ENCODE peak calls at places on chromosomes 1 and 21, in seven cellular contexts. S is HFF-Myc, O is choroid plexus epithelial cell, L is psoas muscle, E is testis, D is A549, Y is upper lobe of left lung. V is an unnamed sample.

GRCh38 chr1:244778356-244778755 is 57.1 kb upstream of the COX20 start:
- DNase-seq in S (peak; percentile 68), O (peak; percentile 81), L (no peak), E (no peak), D (peak; percentile 27), Y (no peak), V (peak; percentile 73)

GRCh38 chr1:84907095-84907827 is 14.3 kb upstream of the LPAR3 start:
- DNase-seq in S (peak; percentile 12), O (peak; percentile 68), L (no peak), E (no peak), D (no peak), Y (no peak), V (peak; percentile 80)

GRCh38 chr1:91753878-91754277 is 132.1 kb downstream of the TGFBR3 start:
- DNase-seq in S (no peak), O (no peak), L (no peak), E (no peak), D (no peak), Y (no peak), V (no peak)

GRCh38 chr1:91555074-91555730 is 54.6 kb downstream of the CDC7 start:
- DNase-seq in S (no peak), O (peak; percentile 27), L (no peak), E (no peak), D (no peak), Y (no peak), V (no peak)

GRCh38 chr1:168654198-168654910 is 74.7 kb downstream of the DPT start:
- DNase-seq in S (no peak), O (no peak), L (no peak), E (no peak), D (no peak), Y (no peak), V (no peak)

GRCh38 chr21:33185852-33186251 is 43.9 kb upstream of the IFNAR2 start:
- DNase-seq in S (no peak), O (no peak), L (no peak), E (no peak), D (no peak), Y (no peak), V (no peak)

GRCh38 chr1:185864889-185865288 is 130.7 kb downstream of the HMCN1 start:
- DNase-seq in S (no peak), O (peak; percentile 78), L (no peak), E (no peak), D (no peak), Y (no peak), V (peak; percentile 82)

GRCh38 chr21:29316806-29317205 is 18.1 kb downstream of the BACH1 start:
- DNase-seq in S (no peak), O (no peak), L (no peak), E (no peak), D (no peak), Y (no peak), V (no peak)

GRCh38 chr1:220990417-220991337 is 111.4 kb downstream of the HLX start:
- DNase-seq in S (peak; percentile 62), O (peak; percentile 68), L (no peak), E (no peak), D (no peak), Y (no peak), V (peak; percentile 37)

GRCh38 chr21:42312626-42313104 is 2.5 kb downstream of the TFF3 start:
- DNase-seq in S (no peak), O (no peak), L (no peak), E (no peak), D (no peak), Y (peak; percentile 51), V (no peak)

GRCh38 chr1:81071072-81071858 is 729.5 kb upstream of the ADGRL2 start:
- DNase-seq in S (no peak), O (no peak), L (no peak), E (no peak), D (no peak), Y (no peak), V (no peak)

GRCh38 chr1:53138991-53139884 is 3.2 kb downstream of the SLC1A7 start:
- DNase-seq in S (no peak), O (no peak), L (no peak), E (no peak), D (no peak), Y (no peak), V (no peak)

GRCh38 chr1:110207831-110208230 is 2.3 kb upstream of the KCNC4 start:
- DNase-seq in S (no peak), O (peak; percentile 62), L (peak; percentile 68), E (peak; percentile 79), D (peak; percentile 48), Y (no peak), V (no peak)

GRCh38 chr1:18385239-18385790 is 95.4 kb upstream of the KLHDC7A start:
- DNase-seq in S (no peak), O (no peak), L (peak; percentile 45), E (peak; percentile 74), D (no peak), Y (no peak), V (no peak)

GRCh38 chr1:154878371-154879355 is 8.6 kb upstream of the KCNN3 start:
- DNase-seq in S (no peak), O (peak; percentile 84), L (peak; percentile 80), E (peak; percentile 90), D (peak; percentile 73), Y (peak; percentile 81), V (peak; percentile 12)

GRCh38 chr1:232713785-232714184 is 83.9 kb upstream of the SIPA1L2 start:
- DNase-seq in S (no peak), O (no peak), L (no peak), E (no peak), D (no peak), Y (no peak), V (no peak)

GRCh38 chr21:30515681-30516080 is 13.7 kb upstream of the KRTAP19-5 start:
- DNase-seq in S (no peak), O (no peak), L (no peak), E (no peak), D (no peak), Y (no peak), V (no peak)

GRCh38 chr1:241533375-241534115 is 1.4 kb downstream of the KMO start:
- DNase-seq in S (no peak), O (no peak), L (no peak), E (no peak), D (no peak), Y (no peak), V (no peak)

GRCh38 chr1:11806307-11806936 is 431 bp downstream of the CLCN6 start:
- DNase-seq in S (no peak), O (peak; percentile 44), L (no peak), E (peak; percentile 55), D (peak; percentile 21), Y (no peak), V (no peak)

DNA sequence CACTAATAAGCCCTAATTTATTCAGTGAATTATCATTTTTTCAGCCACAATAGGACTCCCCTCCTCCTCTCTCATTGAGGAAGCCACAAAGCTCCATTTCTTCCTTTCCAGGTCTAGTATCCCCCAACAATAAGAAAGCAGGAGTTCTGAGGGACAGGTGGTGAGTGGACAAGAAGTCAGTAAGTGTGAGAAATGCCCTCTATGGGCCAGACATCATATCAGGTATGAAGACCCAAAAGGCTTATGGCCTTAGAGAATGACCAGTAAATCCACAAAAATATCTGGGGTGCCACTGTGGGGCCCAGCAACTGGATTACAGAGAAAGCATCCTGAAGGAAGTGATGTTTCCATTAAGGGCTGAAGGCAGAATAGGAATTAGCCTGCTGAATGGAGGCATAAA is 175.7 kb downstream of the TRIM33 start:
- DNase-seq in S (no peak), O (no peak), L (no peak), E (no peak), D (no peak), Y (no peak), V (no peak)
- TF ChIP-seq CTCF in S (no peak), O (no peak), L (no peak), E (no peak), D (no peak), Y (no peak), V (no peak)

DNA sequence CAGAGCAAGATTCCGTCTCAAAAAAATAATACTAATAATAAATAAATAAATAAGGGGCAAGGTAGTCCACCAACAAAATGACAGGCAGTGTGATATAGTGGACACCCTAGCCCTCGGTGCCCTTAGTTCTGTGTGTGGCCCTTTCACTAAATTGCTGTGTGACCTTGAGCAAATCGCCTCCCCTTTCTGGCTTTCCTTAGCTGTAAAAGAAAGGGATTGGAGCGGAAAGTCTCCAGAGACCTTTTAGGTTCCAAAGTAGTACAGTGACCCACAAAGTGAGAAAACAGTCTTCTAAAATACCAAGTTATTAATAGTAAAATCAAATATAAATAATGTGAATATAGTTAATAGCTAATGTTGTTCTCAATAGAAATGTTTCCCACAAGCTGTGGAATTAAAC is 7.6 kb downstream of the LMNA start:
- DNase-seq in S (no peak), O (no peak), L (no peak), E (no peak), D (no peak), Y (no peak), V (no peak)
- H3K4me3 ChIP-seq in S (peak overlapping the region; percentile 100), O (peak overlapping the region; percentile 36), L (peak overlapping the region; percentile 99), E (no peak overlapping the region), D (peak overlapping the region; percentile 28), Y (no peak overlapping the region), V (no peak overlapping the region)

DNA sequence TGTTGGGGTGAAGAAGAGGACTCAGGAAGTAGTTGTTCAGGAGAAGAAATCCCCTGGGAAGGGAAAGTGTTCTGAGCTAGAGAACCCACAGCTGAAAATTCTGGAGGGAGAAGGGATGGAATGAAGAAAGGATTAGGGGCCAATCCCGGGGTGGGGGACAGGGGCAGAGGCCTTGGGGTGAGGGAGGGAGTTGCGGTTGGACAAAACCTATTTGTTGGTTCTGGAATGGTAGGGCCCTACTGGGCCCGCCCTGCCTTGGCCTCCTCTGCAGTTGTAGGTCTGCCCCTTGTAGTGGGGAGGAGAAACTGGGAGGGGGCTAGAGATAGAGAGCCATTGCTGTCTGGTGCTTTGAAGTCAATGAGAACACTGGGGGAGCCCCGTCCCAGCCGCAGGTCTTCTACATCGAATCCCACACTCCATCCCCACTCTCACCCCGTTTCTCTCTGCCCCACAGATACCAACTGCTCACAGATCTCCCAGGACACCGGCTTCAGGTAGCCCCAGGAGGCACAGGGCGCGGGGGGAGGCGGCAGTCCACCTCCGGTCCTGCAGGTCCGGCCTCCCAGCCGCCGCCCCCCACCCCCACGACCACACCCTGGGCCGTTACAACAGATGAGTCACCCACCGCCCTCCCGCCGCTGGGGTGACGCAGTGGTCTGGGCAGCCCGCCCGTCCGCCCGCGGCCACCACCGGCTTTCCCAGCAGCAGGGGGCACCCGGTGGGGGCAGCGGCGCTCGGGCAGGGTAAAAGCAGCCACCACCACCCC is 1.1 kb downstream of the TAGLN2 start:
- DNase-seq in S (no peak), O (peak; percentile 95), L (peak; percentile 91), E (peak; percentile 83), D (peak; percentile 96), Y (peak; percentile 98), V (peak; percentile 55)
- TF ChIP-seq CTCF in S (peak; percentile 3), O (no peak), L (no peak), E (no peak), D (no peak), Y (no peak), V (no peak)

DNA sequence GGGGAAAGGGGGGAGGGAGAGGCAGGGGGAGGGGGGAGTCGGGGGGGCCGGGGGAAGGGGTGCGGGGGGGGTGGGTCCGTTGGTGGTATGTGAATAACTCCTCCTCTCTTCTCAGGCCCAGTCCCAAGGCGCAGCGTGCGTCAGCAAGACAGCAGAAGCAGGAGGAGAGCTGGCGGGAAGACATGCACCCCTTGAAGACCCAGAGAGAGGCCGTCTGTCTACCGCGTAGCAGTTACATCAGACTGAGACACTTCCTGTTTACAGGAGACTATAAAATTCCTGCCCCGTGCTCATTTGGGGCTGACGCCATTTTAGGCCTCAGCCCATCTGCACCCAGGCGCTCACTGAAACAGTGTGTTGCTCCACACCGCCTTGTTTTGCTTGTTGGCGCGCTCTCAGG is 55.3 kb downstream of the SETD4 start:
- DNase-seq in S (no peak), O (peak; percentile 7), L (no peak), E (peak; percentile 22), D (no peak), Y (no peak), V (no peak)
- H3K4me3 ChIP-seq in S (no peak overlapping the region), O (no peak overlapping the region), L (no peak overlapping the region), E (no peak overlapping the region), D (no peak overlapping the region), Y (no peak overlapping the region), V (no peak overlapping the region)